ENCODE peak calls at places on chromosomes 12 and 14, in nine cellular contexts. Z is suprapubic skin; P is fibroblast of pulmonary artery; E is GM13976; O is endothelial cell; K is cerebellar cortex; W is activated CD4-positive, alpha-beta memory T cell treated with anti-CD3 and anti-CD28 coated beads, Interleukin-2, amount 10 ng/mL, durations not matched to agents 7 days and 5 days; Y is Calu3; U is progenitor cell of endocrine pancreas. J is an unnamed sample.

GRCh38 chr14:68910540-68910939 is 68.6 kb downstream of the ACTN1 start:
- DNase-seq in Z (no peak), P (peak), E (no peak), O (no peak), K (no peak), W (no peak), Y (no peak), U (no peak), J (no peak)

GRCh38 chr14:66359500-66359899 is 126.7 kb upstream of the CCDC196 start:
- DNase-seq in Z (no peak), P (peak), E (peak), O (peak), K (peak), W (no peak), Y (peak), U (no peak), J (no peak)

GRCh38 chr12:53186745-53187144 is 6.0 kb upstream of the CSAD start:
- DNase-seq in Z (no peak), P (no peak), E (no peak), O (no peak), K (no peak), W (no peak), Y (no peak), U (no peak), J (no peak)

GRCh38 chr14:30528119-30528518 is 30.8 kb upstream of the G2E3 start:
- DNase-seq in Z (no peak), P (peak), E (no peak), O (no peak), K (no peak), W (no peak), Y (no peak), U (no peak), J (no peak)

GRCh38 chr12:10392394-10392930 is 2.6 kb upstream of the KLRK1 start:
- DNase-seq in Z (peak), P (peak), E (peak), O (no peak), K (peak), W (no peak), Y (peak), U (no peak), J (peak)

GRCh38 chr12:2256915-2257314 is 204.1 kb downstream of the CACNA1C start:
- DNase-seq in Z (no peak), P (peak), E (no peak), O (no peak), K (no peak), W (no peak), Y (no peak), U (no peak), J (no peak)

GRCh38 chr14:51328089-51328941 is 88.3 kb downstream of the TMX1 start:
- DNase-seq in Z (no peak), P (peak), E (no peak), O (no peak), K (no peak), W (peak), Y (no peak), U (no peak), J (no peak)

GRCh38 chr14:89673499-89674225 is 256.6 kb upstream of the FOXN3 start:
- DNase-seq in Z (no peak), P (peak), E (no peak), O (no peak), K (no peak), W (no peak), Y (no peak), U (no peak), J (no peak)

GRCh38 chr12:49026101-49026500 is 7.5 kb upstream of the PRKAG1 start:
- DNase-seq in Z (peak), P (no peak), E (no peak), O (no peak), K (no peak), W (no peak), Y (no peak), U (no peak), J (no peak)

J was measured in keratinocyte.